ENCODE peak calls at places on chromosomes 12 and 14, in four cellular contexts. E is adrenal gland, X is A549, J is brain microvascular endothelial cell. M is an unnamed sample.

GRCh38 chr12:79402626-79403025 is 288.1 kb downstream of the PAWR start:
- DNase-seq in J (peak; percentile 40), X (no peak), E (no peak), M (no peak)

GRCh38 chr12:124040737-124041136 is 67.7 kb downstream of the ZNF664 start:
- DNase-seq in X (no peak), J (no peak), E (no peak), M (no peak)

GRCh38 chr12:123237646-123238329 is 4.6 kb downstream of the MTRFR start:
- DNase-seq in E (peak; percentile 78), X (peak; percentile 75), J (peak; percentile 56), M (peak; percentile 68)

GRCh38 chr12:82708507-82708906 is 21.8 kb downstream of the TMTC2 start:
- DNase-seq in X (no peak), E (no peak), J (no peak), M (no peak)

GRCh38 chr14:55123101-55123500 is 6.0 kb upstream of the LGALS3 start:
- DNase-seq in J (peak; percentile 96), X (no peak), E (no peak), M (no peak)

GRCh38 chr14:95185452-95186392 is 28.4 kb upstream of the DICER1 start:
- DNase-seq in E (peak; percentile 54), X (no peak), J (peak; percentile 37), M (peak; percentile 67)

GRCh38 chr14:105483300-105484068 is 3.2 kb upstream of the CRIP1 start:
- DNase-seq in X (peak; percentile 60), E (no peak), J (no peak), M (no peak)

GRCh38 chr14:32073537-32074189 is 3.4 kb upstream of the ARHGAP5 start:
- DNase-seq in E (peak; percentile 62), J (peak; percentile 86), X (peak; percentile 87), M (no peak)

GRCh38 chr14:105067140-105067968 is 2.1 kb upstream of the GPR132 start:
- DNase-seq in J (peak; percentile 43), X (no peak), E (no peak), M (no peak)

GRCh38 chr12:113310489-113310888 is 24.4 kb downstream of the SLC8B1 start:
- DNase-seq in E (no peak), J (no peak), X (peak; percentile 71), M (no peak)

GRCh38 chr12:12612403-12612802 is 727 bp downstream of the CREBL2 start:
- DNase-seq in X (peak; percentile 35), E (peak; percentile 37), J (peak; percentile 63), M (no peak)

GRCh38 chr12:90575995-90576394 is 379.0 kb downstream of the CCER1 start:
- DNase-seq in E (no peak), X (no peak), J (no peak), M (no peak)

GRCh38 chr12:23949212-23950010 is at the start of gene SOX5:
- DNase-seq in E (peak; percentile 12), X (peak; percentile 4), J (peak; percentile 59), M (peak; percentile 46)

GRCh38 chr14:95059126-95059525 is 98.2 kb downstream of the DICER1 start:
- DNase-seq in E (no peak), X (no peak), J (no peak), M (no peak)

GRCh38 chr12:55849616-55850015 is 6.9 kb upstream of the MMP19 start:
- DNase-seq in X (no peak), E (no peak), J (no peak), M (no peak)
- H3K27ac ChIP-seq in X (no peak overlapping the region), E (peak overlapping the region; percentile 15), J (no peak overlapping the region), M (peak overlapping the region; percentile 10)

GRCh38 chr12:54935235-54935951 is 49.2 kb downstream of the TESPA1 start:
- DNase-seq in X (peak; percentile 84), E (peak; percentile 20), J (peak; percentile 86), M (no peak)
- TF ChIP-seq CTCF in X (peak; percentile 42), E (no peak), J (no peak), M (no peak)

GRCh38 chr14:37275963-37276362 is 78.2 kb downstream of the MIPOL1 start:
- DNase-seq in X (no peak), E (no peak), J (no peak), M (no peak)
- H3K27ac ChIP-seq in X (no peak overlapping the region), E (no peak overlapping the region), J (no peak overlapping the region), M (no peak overlapping the region)

GRCh38 chr12:125203145-125203765 is 138.0 kb downstream of the AACS start:
- DNase-seq in E (no peak), X (no peak), J (no peak), M (no peak)
- TF ChIP-seq CTCF in E (peak; percentile 23), X (peak; percentile 57), J (peak; percentile 72), M (peak; percentile 38)

DNA sequence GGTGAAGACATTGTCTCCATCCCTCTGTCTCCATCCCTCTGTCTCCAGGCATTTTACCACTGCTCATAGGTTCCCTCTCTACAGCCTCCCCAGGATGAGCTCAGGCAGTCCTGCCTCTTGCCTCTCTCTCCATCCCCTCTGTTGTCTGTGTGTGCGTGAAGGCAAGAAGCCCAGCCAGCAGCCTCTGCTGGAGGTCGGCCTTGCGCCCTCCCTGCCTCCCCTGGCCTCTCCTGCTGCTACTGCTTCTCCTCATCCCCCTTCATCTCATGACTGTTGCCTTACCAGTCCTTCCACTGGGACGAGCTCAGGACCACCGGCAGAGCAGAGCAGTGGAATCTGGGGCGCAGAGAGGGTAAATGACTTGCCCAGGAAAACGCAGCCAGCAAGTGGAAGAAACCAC is 3.2 kb downstream of the KRT80 start:
- DNase-seq in J (no peak), X (no peak), E (no peak), M (no peak)
- H3K27ac ChIP-seq in J (no peak overlapping the region), X (peak overlapping the region; percentile 100), E (no peak overlapping the region), M (no peak overlapping the region)

DNA sequence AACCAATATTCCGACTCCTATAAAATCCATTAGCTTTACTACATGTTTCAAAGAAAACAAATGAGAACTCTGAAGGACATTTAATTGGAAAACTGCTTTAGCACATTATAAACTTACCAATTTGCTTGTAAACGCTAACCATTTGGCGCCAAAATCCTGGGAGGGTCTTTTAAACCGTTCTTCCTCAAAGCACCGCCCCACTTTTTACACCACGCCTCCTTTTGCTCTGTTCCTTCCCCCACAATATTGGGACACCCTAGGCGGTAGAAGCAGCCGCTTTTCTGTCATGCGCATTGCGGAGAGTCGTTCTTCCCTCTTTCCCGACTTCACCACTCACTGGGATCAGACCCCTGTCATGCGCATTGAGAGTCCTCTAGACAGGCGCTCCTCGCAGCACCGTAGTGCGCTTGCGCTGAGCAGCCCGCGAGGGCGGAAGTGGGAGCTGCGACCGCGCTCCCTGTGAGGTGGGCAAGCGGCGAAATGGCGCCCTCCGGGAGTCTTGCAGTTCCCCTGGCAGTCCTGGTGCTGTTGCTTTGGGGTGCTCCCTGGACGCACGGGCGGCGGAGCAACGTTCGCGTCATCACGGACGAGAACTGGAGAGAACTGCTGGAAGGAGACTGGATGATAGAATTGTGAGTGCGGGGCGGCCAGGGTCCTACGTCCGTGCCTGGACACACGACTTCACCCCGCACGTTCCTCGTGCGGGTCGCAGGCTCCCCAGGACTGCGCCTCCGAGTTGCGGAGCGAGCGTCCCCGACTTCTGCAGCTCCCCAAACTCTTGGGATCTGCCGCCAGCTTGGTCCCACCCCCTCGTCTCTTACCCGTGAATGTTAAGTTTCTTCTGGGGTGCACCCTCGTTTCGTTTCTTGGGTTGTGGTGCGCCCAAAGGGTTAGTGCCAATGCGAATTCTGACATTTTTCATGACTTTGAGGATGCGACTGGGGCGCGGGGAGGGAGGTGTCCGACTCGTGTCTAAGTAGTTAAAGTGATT is at the start of gene TMX1:
- DNase-seq in X (peak; percentile 99), E (peak; percentile 98), J (peak; percentile 98), M (peak; percentile 95)
- TF ChIP-seq CTCF in X (no peak), E (no peak), J (peak; percentile 14), M (no peak)

GRCh38 chr12:62866451-62867082 is 68.4 kb downstream of the PPM1H start:
- DNase-seq in J (peak; percentile 90), E (no peak), X (peak; percentile 85), M (no peak)

GRCh38 chr12:62861586-62861985 is 73.4 kb downstream of the PPM1H start:
- DNase-seq in X (no peak), J (no peak), E (no peak), M (no peak)

GRCh38 chr12:62865860-62866407 is 69.0 kb downstream of the PPM1H start:
- DNase-seq in E (no peak), J (peak; percentile 34), X (peak; percentile 22), M (no peak)

GRCh38 chr12:62862259-62862881 is 72.6 kb downstream of the PPM1H start:
- DNase-seq in X (no peak), J (no peak), E (no peak), M (no peak)

DNA sequence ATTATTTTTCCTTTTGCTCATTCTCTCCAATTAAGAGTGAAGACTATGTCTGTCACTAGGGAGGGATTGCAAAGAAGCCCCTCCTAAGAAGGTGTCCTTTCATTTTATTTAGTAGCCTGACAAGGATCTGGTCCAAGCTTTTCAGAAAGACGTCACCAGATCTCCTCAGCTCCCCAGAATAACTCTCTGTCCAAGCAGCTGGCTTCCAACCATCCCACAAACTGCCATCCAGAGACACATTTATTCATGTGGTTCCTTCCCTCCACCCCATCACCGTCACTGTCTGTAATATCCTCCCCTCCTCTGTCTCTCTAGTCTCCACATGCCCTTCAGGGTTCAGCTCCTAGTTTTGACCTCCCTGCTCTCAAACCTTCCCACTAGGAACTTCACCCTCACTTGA is 69.9 kb downstream of the PPM1H start:
- DNase-seq in E (no peak), X (no peak), J (no peak), M (no peak)
- H3K27ac ChIP-seq in E (no peak overlapping the region), X (peak overlapping the region; percentile 72), J (no peak overlapping the region), M (no peak overlapping the region)